ENCODE peak calls at places on chromosomes 1 and 21, in four cellular contexts. S is colonic mucosa, Z is GM12892, T is hippocampal formation. G is an unnamed sample.

GRCh38 chr1:119147626-119148180 is 7.2 kb upstream of the WARS2 start:
- DNase-seq in S (no peak), Z (no peak), T (no peak), G (no peak)

GRCh38 chr1:170931650-170932049 is 3.7 kb upstream of the MROH9 start:
- DNase-seq in S (no peak), Z (no peak), T (no peak), G (no peak)

GRCh38 chr1:209674957-209675566 is at the start of gene G0S2:
- DNase-seq in S (peak), Z (peak), T (no peak), G (peak)

GRCh38 chr1:180181048-180181447 is 26.4 kb downstream of the QSOX1 start:
- DNase-seq in S (no peak), Z (no peak), T (no peak), G (no peak)

GRCh38 chr21:42579456-42580075 is 65.9 kb downstream of the SLC37A1 start:
- DNase-seq in S (no peak), Z (no peak), T (no peak), G (no peak)

GRCh38 chr1:82086739-82087138 is 286.0 kb downstream of the ADGRL2 start:
- DNase-seq in S (no peak), Z (no peak), T (no peak), G (no peak)

GRCh38 chr1:159302036-159302435 is at the start of gene FCER1A:
- DNase-seq in S (no peak), Z (no peak), T (no peak), G (no peak)

GRCh38 chr1:225950905-225951351 is 9.9 kb upstream of the LEFTY2 start:
- DNase-seq in S (no peak), Z (no peak), T (no peak), G (no peak)

GRCh38 chr1:115865704-115866380 is 24.9 kb upstream of the NHLH2 start:
- DNase-seq in S (no peak), Z (no peak), T (no peak), G (no peak)

GRCh38 chr1:213443415-213443814 is 392.4 kb downstream of the RPS6KC1 start:
- DNase-seq in S (no peak), Z (no peak), T (no peak), G (no peak)

GRCh38 chr21:35136586-35137254 is 87.6 kb upstream of the RUNX1 start:
- DNase-seq in S (peak), Z (no peak), T (no peak), G (no peak)

GRCh38 chr1:232695626-232696025 is 65.7 kb upstream of the SIPA1L2 start:
- DNase-seq in S (no peak), Z (no peak), T (no peak), G (no peak)

GRCh38 chr1:71087060-71087459 is 6.2 kb upstream of the ZRANB2 start:
- DNase-seq in S (no peak), Z (no peak), T (no peak), G (no peak)

GRCh38 chr1:81121324-81121723 is 679.4 kb upstream of the ADGRL2 start:
- DNase-seq in S (no peak), Z (no peak), T (no peak), G (no peak)

GRCh38 chr1:232009741-232010140 is 383.2 kb downstream of the DISC1 start:
- DNase-seq in S (peak), Z (no peak), T (no peak), G (peak)

GRCh38 chr1:234989019-234989418 is 139.6 kb downstream of the TOMM20 start:
- DNase-seq in S (no peak), Z (no peak), T (no peak), G (no peak)

GRCh38 chr1:168513656-168514404 is 30.0 kb downstream of the XCL2 start:
- DNase-seq in S (no peak), Z (no peak), T (no peak), G (no peak)

GRCh38 chr1:239308701-239309333 is 77.6 kb upstream of the CHRM3 start:
- DNase-seq in S (peak), Z (no peak), T (no peak), G (no peak)

GRCh38 chr1:86852737-86853408 is 61.1 kb downstream of the SELENOF start:
- DNase-seq in S (no peak), Z (no peak), T (no peak), G (no peak)

GRCh38 chr1:229203030-229203751 is 67.7 kb upstream of the RAB4A start:
- DNase-seq in S (no peak), Z (no peak), T (no peak), G (no peak)

GRCh38 chr1:118973536-118974160 is 14.5 kb downstream of the TBX15 start:
- DNase-seq in S (no peak), Z (no peak), T (no peak), G (no peak)

GRCh38 chr1:62333431-62333830 is 14.2 kb upstream of the KANK4 start:
- DNase-seq in S (no peak), Z (no peak), T (no peak), G (no peak)

GRCh38 chr1:214547747-214548146 is 3.7 kb downstream of the PTPN14 start:
- DNase-seq in S (no peak), Z (no peak), T (no peak), G (no peak)

GRCh38 chr1:93257889-93258288 is 77.4 kb downstream of the CCDC18 start:
- DNase-seq in S (no peak), Z (no peak), T (no peak), G (no peak)

GRCh38 chr1:20899154-20899972 is 112.3 kb upstream of the HP1BP3 start:
- DNase-seq in S (no peak), Z (no peak), T (no peak), G (no peak)

GRCh38 chr21:20701235-20701634 is 297.0 kb upstream of the NCAM2 start:
- DNase-seq in S (no peak), Z (no peak), T (no peak), G (no peak)

GRCh38 chr1:54199151-54199764 is 572 bp downstream of the CYB5RL start:
- DNase-seq in S (peak), Z (no peak), T (no peak), G (no peak)

GRCh38 chr1:240242601-240243144 is 151.0 kb downstream of the FMN2 start:
- DNase-seq in S (no peak), Z (no peak), T (no peak), G (no peak)

GRCh38 chr1:12053752-12054548 is 9.2 kb upstream of the TNFRSF8 start:
- DNase-seq in S (no peak), Z (no peak), T (no peak), G (no peak)

G was measured in substantia nigra.